ENCODE peak calls at places on chromosomes 3 and 15, in nine cellular contexts. E, F, L, T, P, Q, X, R and K are unnamed samples.

GRCh38 chr3:152405915-152406802 is 137.4 kb downstream of the MBNL1 start:
- DNase-seq in E (no peak), F (no peak), L (peak; percentile 70), T (peak; percentile 96), P (peak; percentile 98), Q (peak; percentile 95), X (peak; percentile 96), R (no peak), K (peak; percentile 69)

GRCh38 chr3:147420361-147421183 is 11.4 kb downstream of the ZIC1 start:
- DNase-seq in E (no peak), F (no peak), L (peak; percentile 33), T (no peak), P (no peak), Q (no peak), X (no peak), R (no peak), K (no peak)

GRCh38 chr3:193814166-193814565 is 221.2 kb downstream of the OPA1 start:
- DNase-seq in E (no peak), F (no peak), L (no peak), T (no peak), P (no peak), Q (no peak), X (no peak), R (no peak), K (no peak)

GRCh38 chr3:109731639-109732473 is 394.5 kb upstream of the DPPA4 start:
- DNase-seq in E (peak; percentile 22), F (no peak), L (peak; percentile 69), T (peak; percentile 83), P (peak; percentile 66), Q (peak; percentile 87), X (peak; percentile 57), R (peak; percentile 10), K (peak; percentile 58)

GRCh38 chr3:24963762-24964625 is 464.1 kb upstream of the RARB start:
- DNase-seq in E (no peak), F (no peak), L (peak; percentile 58), T (peak; percentile 48), P (peak; percentile 32), Q (peak; percentile 77), X (peak; percentile 38), R (no peak), K (peak; percentile 41)

GRCh38 chr3:72997421-72997961 is 880 bp downstream of the PPP4R2 start:
- DNase-seq in E (peak; percentile 4), F (no peak), L (peak; percentile 69), T (peak; percentile 69), P (peak; percentile 74), Q (peak; percentile 78), X (peak; percentile 69), R (no peak), K (peak; percentile 49)

GRCh38 chr3:185537369-185537970 is 14.9 kb downstream of the LIPH start:
- DNase-seq in E (peak; percentile 92), F (no peak), L (peak; percentile 90), T (peak; percentile 94), P (peak; percentile 70), Q (peak; percentile 98), X (peak; percentile 89), R (peak; percentile 4), K (peak; percentile 95)

GRCh38 chr3:44136421-44136820 is 105.3 kb upstream of the TOPAZ1 start:
- DNase-seq in E (no peak), F (no peak), L (peak; percentile 14), T (peak; percentile 12), P (peak; percentile 7), Q (peak; percentile 36), X (no peak), R (no peak), K (peak; percentile 24)

GRCh38 chr3:118543823-118544222 is 490.8 kb downstream of the IGSF11 start:
- DNase-seq in E (no peak), F (no peak), L (no peak), T (no peak), P (no peak), Q (no peak), X (no peak), R (no peak), K (no peak)

DNA sequence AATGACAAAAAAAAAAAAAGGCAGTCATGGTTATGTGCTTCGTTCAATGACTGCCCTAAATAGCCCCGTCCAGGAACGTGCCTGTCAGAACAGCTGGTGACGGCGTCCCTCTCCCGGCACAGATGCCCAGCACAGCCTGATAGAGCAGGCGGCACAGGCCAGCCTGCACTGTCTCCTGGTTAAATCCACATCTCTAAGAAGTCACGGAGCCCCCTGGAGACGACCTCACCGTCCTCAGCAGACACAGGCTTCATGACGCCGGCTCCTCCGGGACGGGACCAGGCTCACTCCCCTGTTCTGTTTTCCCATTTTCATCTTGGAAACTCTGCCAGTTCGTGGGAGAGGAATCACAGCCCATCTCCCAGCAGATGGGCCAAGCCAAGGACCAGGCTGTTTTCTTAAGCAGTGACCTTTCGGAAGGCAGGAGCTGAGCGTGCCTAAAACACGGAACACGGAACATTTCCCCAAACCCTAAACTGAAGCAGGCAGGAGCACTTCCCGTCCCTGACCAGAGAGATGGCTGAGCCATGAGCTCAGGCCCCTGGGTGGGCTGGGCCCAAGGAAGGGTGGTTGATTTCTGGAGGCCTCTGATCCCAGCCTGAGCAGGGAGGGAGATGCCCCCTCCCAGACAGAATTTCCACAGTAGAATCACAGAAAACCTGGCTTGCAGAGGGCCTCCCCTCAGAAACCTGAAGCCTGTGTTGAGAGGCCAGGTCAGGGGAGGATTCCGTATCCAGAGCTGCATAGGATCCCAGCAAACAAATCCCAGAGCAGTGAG is 35.9 kb downstream of the ADCY5 start:
- DNase-seq in E (no peak), F (peak; percentile 76), L (no peak), T (no peak), P (peak; percentile 9), Q (no peak), X (no peak), R (no peak), K (no peak)
- H3K4me3 ChIP-seq in E (no peak overlapping the region), F (peak overlapping the region; percentile 0), L (no peak overlapping the region), T (no peak overlapping the region), P (no peak overlapping the region), Q (no peak overlapping the region), X (no peak overlapping the region), R (peak overlapping the region; percentile 56), K (no peak overlapping the region)

DNA sequence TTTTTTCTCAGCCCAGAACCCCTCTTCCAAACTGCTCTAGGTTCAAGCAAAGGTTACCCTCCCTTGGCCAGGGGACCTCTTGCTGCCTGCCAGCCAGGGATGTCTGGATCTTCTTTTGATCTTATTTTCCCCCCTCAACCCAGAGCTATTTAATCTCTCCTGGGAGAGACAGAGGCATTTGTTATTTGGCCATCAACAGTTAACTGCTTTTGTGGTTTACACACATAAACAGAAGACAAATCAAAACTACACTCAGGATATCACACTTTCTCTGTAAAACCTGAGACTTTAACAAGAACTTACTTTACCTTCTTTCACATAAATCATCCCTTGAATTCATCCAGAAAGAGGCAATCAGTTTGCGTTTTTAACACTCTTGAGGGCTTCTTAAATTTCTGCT is 272.6 kb downstream of the THSD4 start:
- DNase-seq in E (no peak), F (no peak), L (no peak), T (no peak), P (peak; percentile 69), Q (no peak), X (no peak), R (no peak), K (no peak)
- H3K4me3 ChIP-seq in E (no peak overlapping the region), F (no peak overlapping the region), L (no peak overlapping the region), T (no peak overlapping the region), P (no peak overlapping the region), Q (no peak overlapping the region), X (no peak overlapping the region), R (no peak overlapping the region), K (no peak overlapping the region)

GRCh38 chr3:106032479-106032878 is 163.7 kb upstream of the CBLB start:
- DNase-seq in E (no peak), F (no peak), L (no peak), T (no peak), P (no peak), Q (no peak), X (no peak), R (no peak), K (no peak)

GRCh38 chr3:106030620-106030945 is 161.8 kb upstream of the CBLB start:
- DNase-seq in E (no peak), F (no peak), L (peak; percentile 68), T (peak; percentile 42), P (no peak), Q (peak; percentile 68), X (peak; percentile 63), R (no peak), K (no peak)

GRCh38 chr3:106033654-106034053 is 164.8 kb upstream of the CBLB start:
- DNase-seq in E (no peak), F (no peak), L (no peak), T (no peak), P (no peak), Q (no peak), X (no peak), R (no peak), K (no peak)

GRCh38 chr3:106034313-106034712 is 165.5 kb upstream of the CBLB start:
- DNase-seq in E (no peak), F (no peak), L (no peak), T (no peak), P (no peak), Q (no peak), X (peak; percentile 21), R (no peak), K (no peak)

GRCh38 chr3:106029941-106030619 is 161.3 kb upstream of the CBLB start:
- DNase-seq in E (no peak), F (no peak), L (peak; percentile 11), T (no peak), P (no peak), Q (peak; percentile 26), X (peak; percentile 62), R (no peak), K (no peak)
- H3K4me3 ChIP-seq in E (no peak overlapping the region), F (no peak overlapping the region), L (no peak overlapping the region), T (no peak overlapping the region), P (no peak overlapping the region), Q (no peak overlapping the region), X (no peak overlapping the region), R (no peak overlapping the region), K (no peak overlapping the region)

DNA sequence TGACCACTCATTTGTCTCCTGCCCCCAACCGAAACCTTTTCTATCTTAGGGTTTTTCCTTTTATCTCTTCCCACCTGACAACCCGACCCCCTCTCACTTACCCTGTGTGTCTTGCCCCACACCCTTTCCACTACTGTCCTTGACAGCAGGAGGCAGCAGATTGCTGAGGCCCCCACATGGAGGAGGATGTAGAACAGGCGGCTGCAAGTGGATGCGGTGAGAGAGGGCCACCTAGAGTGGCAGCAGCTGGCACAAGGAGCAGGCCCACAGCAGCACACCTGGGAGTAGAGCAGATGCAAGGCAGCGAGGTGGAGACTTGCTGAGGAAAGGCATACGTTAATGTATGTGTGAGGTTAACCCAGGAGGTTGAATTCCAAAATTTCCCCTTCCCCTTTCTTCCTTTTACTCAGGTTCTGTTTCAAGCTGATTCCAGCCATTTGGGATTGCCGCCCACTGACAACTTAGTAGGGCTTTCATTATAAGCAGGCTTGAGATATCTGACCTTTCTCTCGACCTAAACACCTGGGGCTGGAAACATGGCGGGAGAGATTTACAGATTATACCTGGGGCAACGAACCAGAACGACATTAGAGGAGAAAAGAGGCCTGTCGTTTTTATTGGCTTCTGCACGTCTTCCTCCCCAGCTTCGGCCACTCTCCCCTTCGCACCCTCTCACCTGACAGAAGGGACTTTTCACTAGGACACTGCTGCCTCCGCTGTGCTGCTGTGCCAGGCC is 643 bp downstream of the SERINC4 start:
- DNase-seq in E (no peak), F (no peak), L (no peak), T (no peak), P (no peak), Q (no peak), X (no peak), R (no peak), K (no peak)
- H3K4me3 ChIP-seq in E (no peak overlapping the region), F (no peak overlapping the region), L (no peak overlapping the region), T (no peak overlapping the region), P (no peak overlapping the region), Q (no peak overlapping the region), X (no peak overlapping the region), R (no peak overlapping the region), K (no peak overlapping the region)